ENCODE peak calls at places on chromosomes 3 and 15, in ten cellular contexts. Y, M, W, B, I, A, Q, Z, G and T are unnamed samples.

GRCh38 chr3:123020709-123021108 is 6.9 kb downstream of the SEMA5B start:
- DNase-seq in M (no peak), B (no peak), I (no peak), Z (no peak), W (no peak), Y (no peak), G (no peak), A (no peak), Q (no peak), T (no peak)

GRCh38 chr15:85772668-85773067 is 22.1 kb downstream of the KLHL25 start:
- DNase-seq in M (no peak), G (no peak), B (peak), I (no peak), Q (no peak), A (no peak), Z (no peak), Y (no peak), W (no peak), T (no peak)

GRCh38 chr3:50136714-50137405 is 18.3 kb upstream of the SEMA3F start:
- DNase-seq in M (no peak), Z (no peak), Y (no peak), B (no peak), I (no peak), W (no peak), Q (no peak), A (no peak), G (peak), T (no peak)

GRCh38 chr3:141926929-141927328 is 50.5 kb downstream of the ATP1B3 start:
- DNase-seq in G (no peak), W (peak), Q (no peak), A (no peak), B (no peak), M (no peak), Z (no peak), Y (no peak), I (no peak), T (no peak)

GRCh38 chr15:96619171-96619570 is 288.7 kb downstream of the NR2F2 start:
- DNase-seq in M (no peak), A (no peak), Z (no peak), B (no peak), Q (no peak), Y (no peak), I (no peak), G (no peak), W (no peak), T (no peak)

GRCh38 chr3:78140866-78141658 is 1101.2 kb downstream of the ROBO2 start:
- DNase-seq in Z (peak), Q (peak), M (no peak), G (no peak), A (no peak), I (no peak), W (no peak), Y (no peak), B (peak), T (no peak)

GRCh38 chr15:47586653-47587224 is 130.6 kb upstream of the SEMA6D start:
- DNase-seq in B (no peak), W (no peak), M (no peak), Q (peak), Y (no peak), Z (peak), A (no peak), I (no peak), G (no peak), T (no peak)

GRCh38 chr3:52436500-52437106 is 8.3 kb downstream of the SEMA3G start:
- DNase-seq in I (peak), M (no peak), B (no peak), Z (peak), W (no peak), G (peak), Y (no peak), A (no peak), Q (no peak), T (peak)

GRCh38 chr3:126501736-126502135 is 15.8 kb downstream of the UROC1 start:
- DNase-seq in B (no peak), G (no peak), Z (no peak), W (no peak), M (no peak), Q (no peak), A (no peak), I (no peak), Y (no peak), T (no peak)

GRCh38 chr3:188082040-188082439 is 71.9 kb upstream of the LPP start:
- DNase-seq in A (no peak), W (peak), Z (peak), Q (peak), Y (no peak), G (no peak), I (no peak), M (no peak), B (no peak), T (no peak)

GRCh38 chr3:99817437-99818240 is at the start of gene CMSS1:
- DNase-seq in Q (peak), A (peak), G (peak), Z (peak), M (peak), Y (peak), I (peak), W (peak), B (peak), T (peak)

GRCh38 chr15:45399381-45400212 is 21.3 kb upstream of the GATM start:
- DNase-seq in Q (no peak), B (peak), M (no peak), W (no peak), A (no peak), I (no peak), G (no peak), Y (no peak), Z (peak), T (no peak)

GRCh38 chr3:27345493-27345892 is 23.7 kb downstream of the NEK10 start:
- DNase-seq in G (no peak), W (no peak), B (no peak), M (no peak), A (no peak), Y (no peak), Z (no peak), I (no peak), Q (no peak), T (no peak)

GRCh38 chr3:144499346-144499745 is 527.7 kb downstream of the DIPK2A start:
- DNase-seq in I (no peak), M (no peak), B (no peak), G (no peak), Z (no peak), W (no peak), Q (no peak), Y (no peak), A (no peak), T (no peak)

GRCh38 chr15:39393575-39394335 is 187.1 kb upstream of the THBS1 start:
- DNase-seq in A (no peak), M (no peak), Y (no peak), B (no peak), Q (no peak), G (no peak), Z (no peak), I (no peak), W (no peak), T (no peak)

GRCh38 chr15:63434567-63435219 is 53.0 kb upstream of the CA12 start:
- DNase-seq in A (no peak), G (no peak), Z (no peak), Q (no peak), Y (no peak), M (no peak), B (no peak), W (no peak), I (peak), T (no peak)

GRCh38 chr15:63440265-63440648 is 58.6 kb upstream of the CA12 start:
- DNase-seq in B (no peak), I (no peak), W (no peak), Q (no peak), M (no peak), G (no peak), Z (no peak), A (no peak), Y (no peak), T (no peak)

GRCh38 chr15:63435416-63435815 is 53.8 kb upstream of the CA12 start:
- DNase-seq in B (no peak), Y (no peak), I (peak), Q (no peak), M (no peak), A (no peak), Z (no peak), G (no peak), W (no peak), T (no peak)

GRCh38 chr15:63439536-63440264 is 58.1 kb upstream of the CA12 start:
- DNase-seq in Y (no peak), A (no peak), I (no peak), W (no peak), G (no peak), B (no peak), M (no peak), Q (no peak), Z (peak), T (no peak)

GRCh38 chr15:63436872-63437375 is 55.3 kb upstream of the CA12 start:
- DNase-seq in Q (peak), Y (peak), I (peak), M (no peak), A (peak), W (peak), Z (peak), G (peak), B (peak), T (peak)
- TF ChIP-seq CTCF in Q (peak), Y (no peak), I (no peak), M (peak), A (no peak), W (no peak), Z (peak), G (no peak), B (peak), T (no peak)

GRCh38 chr3:8421267-8421666 is 80.4 kb upstream of the LMCD1 start:
- DNase-seq in G (no peak), Y (no peak), W (no peak), B (no peak), Z (no peak), A (no peak), M (no peak), I (no peak), Q (no peak), T (no peak)

GRCh38 chr3:8423307-8423706 is 78.3 kb upstream of the LMCD1 start:
- DNase-seq in G (no peak), I (no peak), Z (no peak), B (no peak), Y (no peak), M (no peak), W (no peak), A (no peak), Q (no peak), T (no peak)

GRCh38 chr3:8420613-8421012 is 81.0 kb upstream of the LMCD1 start:
- DNase-seq in B (no peak), A (no peak), W (no peak), Q (no peak), I (no peak), Y (no peak), Z (no peak), G (no peak), M (no peak), T (no peak)

GRCh38 chr3:8424281-8424680 is 77.3 kb upstream of the LMCD1 start:
- DNase-seq in I (no peak), Y (no peak), Q (no peak), G (no peak), A (no peak), W (no peak), B (no peak), Z (no peak), M (no peak), T (no peak)

DNA sequence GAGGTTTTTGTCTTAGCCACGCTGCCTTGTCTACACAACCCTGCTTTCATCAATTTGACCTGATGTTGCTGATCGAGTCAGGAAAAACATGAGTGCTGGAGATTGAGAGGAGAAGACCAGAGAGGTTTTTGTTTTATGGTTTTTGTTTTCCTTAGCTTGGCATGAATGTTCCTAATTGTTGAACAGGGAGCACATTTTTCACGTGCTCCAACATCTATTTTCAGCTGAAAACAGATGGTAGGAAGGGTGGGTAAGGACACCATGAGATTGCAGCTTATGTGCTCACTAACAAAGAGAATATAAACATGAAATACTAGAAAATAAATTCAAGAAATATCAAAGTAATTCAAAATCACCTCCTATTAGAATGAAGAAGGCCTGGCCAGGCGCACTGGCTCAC is 79.9 kb upstream of the LMCD1 start:
- DNase-seq in A (no peak), Y (no peak), Z (no peak), G (no peak), M (no peak), Q (no peak), W (no peak), B (no peak), I (no peak), T (no peak)
- TF ChIP-seq CTCF in A (no peak), Y (no peak), Z (no peak), G (no peak), M (no peak), Q (no peak), W (no peak), B (no peak), I (no peak), T (no peak)

DNA sequence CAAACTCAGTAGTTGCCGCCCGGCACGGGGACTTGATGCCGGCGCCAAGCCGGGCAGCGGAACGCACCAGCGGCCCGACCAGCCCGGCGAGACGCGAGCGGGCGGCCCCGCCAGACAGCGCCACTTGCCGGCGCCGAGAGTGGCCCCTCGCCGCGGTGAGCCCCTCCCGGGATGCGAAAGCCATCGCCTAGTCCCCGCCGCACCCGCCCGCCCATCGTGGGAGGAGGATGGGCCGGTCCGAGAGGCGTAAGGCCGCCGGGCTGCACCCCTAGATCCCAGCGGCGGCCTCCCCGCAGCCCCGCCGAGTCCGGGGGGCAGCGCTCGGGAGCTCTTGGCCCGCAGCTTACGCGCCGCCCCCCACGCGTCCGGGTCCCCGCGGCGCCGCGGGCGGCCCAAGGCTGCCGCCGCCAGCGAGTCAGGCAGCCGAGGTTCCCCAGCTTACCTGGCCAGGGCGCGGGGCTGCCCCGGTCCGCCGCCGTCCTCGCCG is 609 bp downstream of the GOLGA8A start:
- DNase-seq in A (peak), Z (peak), Y (peak), B (peak), I (no peak), G (peak), M (peak), Q (no peak), W (no peak), T (no peak)
- TF ChIP-seq CTCF in A (no peak), Z (no peak), Y (no peak), B (peak), I (no peak), G (no peak), M (peak), Q (no peak), W (no peak), T (no peak)

DNA sequence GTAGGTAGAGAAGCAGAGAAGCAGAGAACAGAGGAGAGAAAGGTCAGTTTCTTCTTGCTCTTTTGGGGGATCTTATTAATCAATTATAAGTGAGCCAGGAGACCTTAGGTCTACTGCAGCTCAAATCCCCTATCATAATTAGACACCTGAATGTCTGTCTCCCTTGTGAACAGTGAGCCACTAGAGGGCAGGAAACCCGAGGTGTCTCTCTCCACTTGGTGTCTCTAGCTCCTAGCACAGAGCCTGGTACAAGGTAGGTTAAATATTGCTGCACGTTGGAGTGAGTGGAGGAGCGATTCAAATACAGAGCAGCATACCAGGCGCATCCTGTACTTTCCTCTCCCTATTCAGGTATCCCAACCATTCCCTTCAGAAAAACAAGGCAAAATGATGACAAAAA is 2.0 kb upstream of the ST8SIA2 start:
- DNase-seq in Y (peak), Q (peak), B (peak), G (no peak), M (no peak), Z (peak), A (no peak), W (no peak), I (no peak), T (no peak)
- TF ChIP-seq CTCF in Y (no peak), Q (peak), B (peak), G (peak), M (peak), Z (peak), A (no peak), W (no peak), I (no peak), T (no peak)

DNA sequence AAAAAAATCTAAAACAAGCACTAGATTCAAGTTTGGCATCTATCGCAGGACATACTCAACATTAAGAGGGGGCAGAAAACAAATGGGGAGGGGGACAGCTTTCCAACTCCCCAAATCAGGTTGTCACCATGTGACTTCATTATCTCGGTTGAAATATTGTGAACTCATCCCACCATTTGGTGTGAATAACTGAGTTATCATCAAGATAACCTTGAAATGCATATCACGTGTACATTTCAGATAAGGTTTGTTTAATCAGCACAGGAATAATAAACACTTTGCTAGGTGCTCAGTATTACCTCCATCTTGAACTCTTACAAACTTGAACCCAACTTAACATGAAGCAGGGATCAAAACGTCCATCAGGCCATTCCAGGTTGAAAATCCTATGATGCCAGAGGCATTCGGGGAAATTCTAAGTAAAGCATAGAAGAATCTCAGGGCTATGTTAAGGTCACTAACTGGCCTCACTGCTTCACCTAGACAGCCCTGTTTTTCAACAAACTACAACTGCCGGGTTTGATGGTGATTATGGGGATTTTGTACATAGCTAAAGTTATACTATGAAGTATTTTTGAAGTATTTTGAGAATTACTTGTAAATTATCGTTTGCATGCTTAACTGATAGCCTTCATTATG is 3.0 kb upstream of the ARHGAP31 start:
- DNase-seq in W (no peak), I (no peak), Q (no peak), B (no peak), M (no peak), A (no peak), G (no peak), Z (no peak), Y (no peak), T (no peak)
- TF ChIP-seq CTCF in W (no peak), I (no peak), Q (no peak), B (no peak), M (no peak), A (no peak), G (no peak), Z (no peak), Y (no peak), T (no peak)